ENCODE peak calls at places on chromosomes 13 and 19, in ten cellular contexts. Y is stimulated activated CD4-positive, alpha-beta T cell treated with anti-CD3 and anti-CD28 coated beads, TNF-alpha, amount 100 ng/mL, for 1 hour; P is NCI-H2227 treated with DMSO at 0.1 percent for 48 hours; U is mesendoderm; N is heart right ventricle; Z is iPS-NIHi11; E is GM12892; O is pancreas; W is cardiac muscle cell; A is NCI-H187. M is an unnamed sample.

GRCh38 chr13:60273971-60274370 is 110.2 kb upstream of the DIAPH3 start:
- DNase-seq in Y (no peak), P (no peak), U (no peak), N (no peak), Z (no peak), E (no peak), O (no peak), W (no peak), A (no peak), M (no peak)

GRCh38 chr13:78609464-78610205 is 6.3 kb upstream of the POU4F1 start:
- DNase-seq in Y (no peak), P (no peak), U (peak), N (no peak), Z (no peak), E (no peak), O (no peak), W (peak), A (no peak), M (peak)

GRCh38 chr13:51689597-51689996 is 105.3 kb downstream of the WDFY2 start:
- DNase-seq in Y (no peak), P (no peak), U (peak), N (no peak), Z (no peak), E (no peak), O (no peak), W (no peak), A (no peak), M (no peak)

GRCh38 chr19:37594982-37595382 is 306 bp downstream of the ZNF540 start:
- DNase-seq in Y (peak), P (peak), U (no peak), N (peak), Z (no peak), E (no peak), O (peak), W (no peak), A (no peak), M (no peak)

GRCh38 chr19:16168465-16169081 is 4.8 kb downstream of the CIB3 start:
- DNase-seq in Y (no peak), P (no peak), U (peak), N (no peak), Z (no peak), E (no peak), O (no peak), W (no peak), A (no peak), M (no peak)

GRCh38 chr19:10669246-10669645 is 15.1 kb downstream of the ILF3 start:
- DNase-seq in Y (no peak), P (no peak), U (no peak), N (no peak), Z (no peak), E (no peak), O (no peak), W (no peak), A (no peak), M (no peak)

GRCh38 chr13:66618702-66619101 is 611.4 kb downstream of the PCDH9 start:
- DNase-seq in Y (no peak), P (no peak), U (peak), N (no peak), Z (peak), E (no peak), O (no peak), W (peak), A (no peak), M (no peak)

GRCh38 chr13:60838581-60838980 is 441.6 kb downstream of the TDRD3 start:
- DNase-seq in Y (no peak), P (no peak), U (no peak), N (no peak), Z (no peak), E (no peak), O (no peak), W (no peak), A (peak), M (no peak)

GRCh38 chr19:7715671-7716070 is 13.7 kb upstream of the FCER2 start:
- DNase-seq in Y (no peak), P (no peak), U (no peak), N (no peak), Z (no peak), E (no peak), O (no peak), W (no peak), A (no peak), M (no peak)

GRCh38 chr13:47215741-47216140 is 318.9 kb upstream of the HTR2A start:
- DNase-seq in Y (no peak), P (no peak), U (peak), N (no peak), Z (no peak), E (no peak), O (no peak), W (no peak), A (no peak), M (peak)

GRCh38 chr13:50845211-50845610 is 1.7 kb upstream of the DLEU7 start:
- DNase-seq in Y (no peak), P (no peak), U (no peak), N (no peak), Z (no peak), E (no peak), O (no peak), W (no peak), A (no peak), M (no peak)

GRCh38 chr19:52494518-52494917 is 33.0 kb upstream of the ZNF808 start:
- DNase-seq in Y (no peak), P (no peak), U (no peak), N (no peak), Z (no peak), E (no peak), O (no peak), W (no peak), A (no peak), M (no peak)

GRCh38 chr19:6887326-6887725 is at the start of gene ADGRE1:
- DNase-seq in Y (no peak), P (no peak), U (no peak), N (no peak), Z (no peak), E (no peak), O (no peak), W (no peak), A (no peak), M (no peak)

GRCh38 chr19:9836021-9836420 is 903 bp downstream of the PIN1 start:
- DNase-seq in Y (no peak), P (no peak), U (no peak), N (no peak), Z (no peak), E (no peak), O (no peak), W (peak), A (no peak), M (no peak)

GRCh38 chr19:3146677-3147100 is 10.9 kb downstream of the GNA15 start:
- DNase-seq in Y (no peak), P (no peak), U (peak), N (peak), Z (peak), E (no peak), O (no peak), W (no peak), A (no peak), M (peak)

GRCh38 chr13:109761695-109762094 is 24.7 kb downstream of the IRS2 start:
- DNase-seq in Y (no peak), P (no peak), U (no peak), N (no peak), Z (no peak), E (no peak), O (no peak), W (no peak), A (no peak), M (no peak)

GRCh38 chr19:10625762-10626138 is 397 bp downstream of the SLC44A2 start:
- DNase-seq in Y (no peak), P (no peak), U (peak), N (no peak), Z (no peak), E (no peak), O (no peak), W (no peak), A (no peak), M (peak)

GRCh38 chr13:72696590-72696989 is 30.8 kb downstream of the MZT1 start:
- DNase-seq in Y (no peak), P (no peak), U (no peak), N (no peak), Z (no peak), E (no peak), O (no peak), W (no peak), A (no peak), M (no peak)

GRCh38 chr19:57382806-57383488 is 6.7 kb upstream of the ZNF548 start:
- DNase-seq in Y (no peak), P (no peak), U (no peak), N (no peak), Z (no peak), E (no peak), O (no peak), W (no peak), A (no peak), M (no peak)

GRCh38 chr13:63124863-63125262 is 1709.2 kb upstream of the PCDH20 start:
- DNase-seq in Y (no peak), P (no peak), U (peak), N (no peak), Z (no peak), E (no peak), O (no peak), W (peak), A (no peak), M (no peak)

GRCh38 chr13:99105160-99105559 is 95.5 kb upstream of the UBAC2 start:
- DNase-seq in Y (no peak), P (no peak), U (no peak), N (no peak), Z (no peak), E (no peak), O (no peak), W (no peak), A (no peak), M (no peak)

GRCh38 chr19:23823952-23824389 is 65.3 kb upstream of the ZNF681 start:
- DNase-seq in Y (no peak), P (no peak), U (peak), N (no peak), Z (peak), E (no peak), O (no peak), W (peak), A (no peak), M (peak)

GRCh38 chr19:13053761-13054604 is 48.7 kb downstream of the LYL1 start:
- DNase-seq in Y (no peak), P (no peak), U (peak), N (peak), Z (no peak), E (no peak), O (peak), W (peak), A (no peak), M (peak)

GRCh38 chr19:15540435-15540834 is 32.1 kb downstream of the CYP4F22 start:
- DNase-seq in Y (no peak), P (no peak), U (no peak), N (no peak), Z (no peak), E (no peak), O (no peak), W (no peak), A (no peak), M (no peak)

GRCh38 chr13:113927661-113928581 is 46.0 kb downstream of the C13orf46 start:
- DNase-seq in Y (no peak), P (no peak), U (no peak), N (no peak), Z (no peak), E (no peak), O (peak), W (no peak), A (no peak), M (peak)

GRCh38 chr13:100434010-100434763 is 154.4 kb downstream of the GGACT start:
- DNase-seq in Y (no peak), P (no peak), U (peak), N (no peak), Z (no peak), E (no peak), O (no peak), W (no peak), A (no peak), M (no peak)

GRCh38 chr19:41708481-41708880 is at the start of gene CEACAM5:
- DNase-seq in Y (no peak), P (no peak), U (no peak), N (no peak), Z (no peak), E (no peak), O (no peak), W (no peak), A (no peak), M (no peak)

GRCh38 chr13:78299832-78300623 is 303.3 kb downstream of the POU4F1 start:
- DNase-seq in Y (no peak), P (no peak), U (peak), N (no peak), Z (no peak), E (no peak), O (no peak), W (no peak), A (no peak), M (no peak)

GRCh38 chr13:98892821-98893220 is 85.0 kb downstream of the DOCK9 start:
- DNase-seq in Y (no peak), P (no peak), U (no peak), N (no peak), Z (peak), E (no peak), O (no peak), W (no peak), A (no peak), M (no peak)

GRCh38 chr13:51363625-51364024 is 24.1 kb downstream of the SERPINE3 start:
- DNase-seq in Y (no peak), P (no peak), U (no peak), N (no peak), Z (no peak), E (no peak), O (no peak), W (no peak), A (no peak), M (no peak)

GRCh38 chr13:111292710-111293485 is 27.5 kb upstream of the TEX29 start:
- DNase-seq in Y (no peak), P (no peak), U (no peak), N (no peak), Z (no peak), E (no peak), O (no peak), W (no peak), A (peak), M (no peak)

GRCh38 chr13:21218351-21219043 is 42.0 kb downstream of the MRPL57 start:
- DNase-seq in Y (no peak), P (no peak), U (no peak), N (no peak), Z (no peak), E (no peak), O (no peak), W (no peak), A (no peak), M (no peak)